ENCODE peak calls at places on chromosomes 2 and 18, in nine cellular contexts. C, T, Q, W, H, L, X, N and P are unnamed samples.

GRCh38 chr2:12057436-12058166 is 311.2 kb downstream of the LPIN1 start:
- DNase-seq in T (no peak), N (peak; percentile 12), Q (no peak), L (no peak), X (no peak), W (no peak), C (no peak), H (peak; percentile 35), P (peak; percentile 17)

GRCh38 chr2:171726841-171727460 is 39.7 kb downstream of the DYNC1I2 start:
- DNase-seq in H (no peak), W (no peak), L (no peak), N (no peak), Q (no peak), X (no peak), C (no peak), T (no peak), P (no peak)

GRCh38 chr2:120722603-120723421 is 12.9 kb upstream of the GLI2 start:
- DNase-seq in H (no peak), T (peak; percentile 73), X (no peak), W (peak; percentile 60), N (no peak), C (no peak), Q (no peak), L (no peak), P (no peak)

GRCh38 chr2:11406492-11407381 is 59.2 kb downstream of the E2F6 start:
- DNase-seq in L (peak; percentile 38), C (no peak), W (no peak), N (no peak), T (peak; percentile 66), Q (peak; percentile 87), H (no peak), X (no peak), P (peak; percentile 78)

GRCh38 chr18:31977270-31977872 is 34.4 kb upstream of the TRAPPC8 start:
- DNase-seq in Q (no peak), T (peak; percentile 70), H (peak; percentile 18), C (peak; percentile 7), W (peak; percentile 85), X (peak; percentile 30), N (no peak), L (peak; percentile 64), P (no peak)

GRCh38 chr18:79845164-79845563 is 47.4 kb downstream of the KCNG2 start:
- DNase-seq in T (no peak), H (no peak), Q (no peak), C (no peak), X (no peak), N (no peak), L (no peak), W (no peak), P (no peak)

GRCh38 chr2:191166111-191166755 is 15.4 kb upstream of the STAT4 start:
- DNase-seq in H (no peak), L (no peak), X (no peak), W (peak; percentile 63), N (no peak), Q (no peak), T (peak; percentile 77), C (no peak), P (no peak)

GRCh38 chr18:11251229-11251890 is 102.0 kb upstream of the PIEZO2 start:
- DNase-seq in N (no peak), C (no peak), L (no peak), W (no peak), Q (peak; percentile 81), T (peak; percentile 63), X (no peak), H (no peak), P (no peak)

GRCh38 chr2:26245231-26245732 is 543 bp downstream of the HADHB start:
- DNase-seq in X (no peak), Q (no peak), H (no peak), C (peak; percentile 31), W (peak; percentile 75), N (peak; percentile 35), T (peak; percentile 32), L (peak; percentile 61), P (no peak)

GRCh38 chr2:66555076-66555475 is 120.2 kb downstream of the MEIS1 start:
- DNase-seq in C (no peak), H (no peak), L (no peak), N (no peak), T (peak; percentile 74), W (no peak), X (no peak), Q (no peak), P (no peak)

GRCh38 chr2:130987519-130988425 is 105.5 kb downstream of the FAM168B start:
- DNase-seq in H (no peak), C (no peak), X (no peak), W (no peak), N (no peak), L (peak; percentile 70), T (no peak), Q (no peak), P (no peak)

GRCh38 chr18:74255022-74255658 is 36.6 kb downstream of the CYB5A start:
- DNase-seq in T (no peak), N (no peak), L (peak; percentile 53), X (no peak), C (no peak), Q (no peak), W (no peak), H (no peak), P (no peak)

GRCh38 chr2:201696151-201696659 is 2.2 kb downstream of the MPP4 start:
- DNase-seq in C (no peak), T (peak; percentile 77), L (peak; percentile 45), X (no peak), Q (no peak), N (no peak), H (no peak), W (no peak), P (peak; percentile 35)